ENCODE peak calls at places on chromosomes 3 and 15, in eight cellular contexts. I is Caki2; H is epithelial cell of proximal tubule; B is EL; O is stimulated activated CD4-positive, alpha-beta T cell treated with anti-CD3 and anti-CD28 coated beads, Interleukin-1b, Interleukin-23, amount 100 ng/mL, for 24 hours; Y is OCI-LY7; R is T-helper 2 cell; L is stimulated activated CD8-positive, alpha-beta memory T cell treated with anti-CD3 and anti-CD28 coated beads, Interleukin-12 subunit alpha, Interleukin-12 subunit beta, amount 100 ng/mL, for 1 hour. J is an unnamed sample.

GRCh38 chr15:73029003-73029527 is 23.2 kb upstream of the NEO1 start:
- DNase-seq in I (no peak), H (no peak), B (no peak), O (no peak), Y (no peak), R (no peak), L (no peak), J (no peak)

GRCh38 chr15:62985768-62986167 is 56.8 kb upstream of the TPM1 start:
- DNase-seq in I (no peak), H (no peak), B (peak), O (no peak), Y (no peak), R (no peak), L (no peak), J (no peak)

GRCh38 chr3:10674593-10674992 is 141.4 kb upstream of the SLC6A11 start:
- DNase-seq in I (no peak), H (no peak), B (no peak), O (no peak), Y (no peak), R (no peak), L (no peak), J (no peak)

GRCh38 chr3:42802876-42803799 is 1.2 kb downstream of the HIGD1A start:
- DNase-seq in I (peak), H (no peak), B (peak), O (no peak), Y (peak), R (no peak), L (no peak), J (no peak)

GRCh38 chr3:152359385-152360248 is 90.9 kb downstream of the MBNL1 start:
- DNase-seq in I (peak), H (no peak), B (no peak), O (no peak), Y (no peak), R (no peak), L (no peak), J (peak)

GRCh38 chr3:10198761-10199688 is 34.3 kb downstream of the IRAK2 start:
- DNase-seq in I (peak), H (peak), B (peak), O (peak), Y (peak), R (peak), L (peak), J (peak)

GRCh38 chr3:87026246-87026645 is 35.3 kb upstream of the VGLL3 start:
- DNase-seq in I (no peak), H (no peak), B (no peak), O (no peak), Y (no peak), R (no peak), L (no peak), J (no peak)

GRCh38 chr3:46449755-46450552 is 14.8 kb downstream of the LTF start:
- DNase-seq in I (no peak), H (no peak), B (peak), O (no peak), Y (peak), R (no peak), L (no peak), J (no peak)

GRCh38 chr3:131421957-131422498 is 40.5 kb downstream of the NUDT16 start:
- DNase-seq in I (no peak), H (no peak), B (no peak), O (no peak), Y (no peak), R (no peak), L (no peak), J (no peak)

GRCh38 chr15:96350321-96350720 is 19.8 kb downstream of the NR2F2 start:
- DNase-seq in I (no peak), H (no peak), B (no peak), O (no peak), Y (no peak), R (no peak), L (no peak), J (no peak)

J was measured in RCC 7860.